ENCODE peak calls at places on chromosomes 2 and 18, in five cellular contexts. O is mucosa of descending colon; G is IMR-90; C is AG08396; D is activated T-cell treated with anti-CD3 and anti-CD28 coated beads, Interleukin-2, amount 50 U/mL, for 72 hours. I is an unnamed sample.

GRCh38 chr2:1078326-1078885 is 127.8 kb downstream of the SNTG2 start:
- DNase-seq in C (no peak), G (no peak), O (no peak), D (no peak), I (no peak)

GRCh38 chr18:49135871-49136270 is 185.1 kb upstream of the SMAD7 start:
- DNase-seq in C (peak; percentile 24), D (no peak), O (no peak), G (peak; percentile 56), I (peak; percentile 3)

GRCh38 chr2:17441055-17441771 is 77.0 kb downstream of the RAD51AP2 start:
- DNase-seq in C (no peak), D (no peak), G (no peak), O (no peak), I (peak; percentile 95)

GRCh38 chr2:71843391-71843850 is 304.2 kb downstream of the CYP26B1 start:
- DNase-seq in C (peak; percentile 69), D (no peak), G (peak; percentile 68), O (no peak), I (peak; percentile 47)

GRCh38 chr2:235048549-235048948 is 96.7 kb downstream of the SH3BP4 start:
- DNase-seq in G (no peak), O (no peak), D (no peak), C (no peak), I (no peak)

GRCh38 chr18:11849845-11850747 is 1.1 kb upstream of the CHMP1B start:
- DNase-seq in G (peak; percentile 96), D (peak; percentile 46), O (peak; percentile 56), C (peak; percentile 80), I (peak; percentile 79)

GRCh38 chr18:76405761-76406356 is 89.2 kb downstream of the ZNF516 start:
- DNase-seq in O (peak; percentile 71), C (peak; percentile 51), G (peak; percentile 30), D (peak; percentile 50), I (no peak)

GRCh38 chr2:109331864-109332848 is 203.2 kb downstream of the SH3RF3 start:
- DNase-seq in O (peak; percentile 60), D (no peak), C (peak; percentile 61), G (peak; percentile 96), I (peak; percentile 57)

GRCh38 chr2:222320441-222321395 is 21.9 kb upstream of the PAX3 start:
- DNase-seq in G (no peak), O (no peak), C (peak; percentile 18), D (no peak), I (no peak)

GRCh38 chr2:62794791-62795190 is 89.3 kb downstream of the EHBP1 start:
- DNase-seq in O (no peak), G (peak; percentile 35), C (no peak), D (no peak), I (peak; percentile 52)

GRCh38 chr2:70990216-70990615 is 4.5 kb downstream of the TEX261 start:
- DNase-seq in C (no peak), D (no peak), O (no peak), G (no peak), I (no peak)

GRCh38 chr2:42098571-42099430 is 51.0 kb downstream of the PKDCC start:
- DNase-seq in O (no peak), G (no peak), D (no peak), C (no peak), I (no peak)

GRCh38 chr2:18077724-18078123 is 199.3 kb downstream of the KCNS3 start:
- DNase-seq in G (peak; percentile 69), C (no peak), O (no peak), D (no peak), I (no peak)

GRCh38 chr2:63842149-63843061 is 709 bp downstream of the UGP2 start:
- DNase-seq in G (peak; percentile 81), C (peak; percentile 47), D (no peak), O (peak; percentile 64), I (peak; percentile 42)

GRCh38 chr2:237091779-237092436 is 6.2 kb downstream of the COPS8 start:
- DNase-seq in D (no peak), C (no peak), G (peak; percentile 69), O (no peak), I (no peak)

GRCh38 chr18:910247-910646 is 5.6 kb downstream of the ADCYAP1 start:
- DNase-seq in O (no peak), C (no peak), D (no peak), G (no peak), I (no peak)

GRCh38 chr2:199484927-199485326 is 27.2 kb upstream of the SATB2 start:
- DNase-seq in G (no peak), O (peak; percentile 64), C (no peak), D (no peak), I (no peak)

GRCh38 chr2:205914736-205915510 is 171.1 kb downstream of the INO80D start:
- DNase-seq in O (peak; percentile 32), G (peak; percentile 5), C (no peak), D (no peak), I (no peak)

GRCh38 chr2:99490088-99491065 is 560 bp upstream of the REV1 start:
- DNase-seq in G (peak; percentile 93), O (peak; percentile 87), C (peak; percentile 98), D (peak; percentile 94), I (peak; percentile 98)

GRCh38 chr2:135212757-135213156 is 160.7 kb downstream of the RAB3GAP1 start:
- DNase-seq in G (peak; percentile 19), D (no peak), O (no peak), C (peak; percentile 9), I (no peak)

GRCh38 chr2:132448331-132448730 is 31.7 kb downstream of the GPR39 start:
- DNase-seq in C (no peak), D (no peak), O (no peak), G (no peak), I (no peak)

GRCh38 chr2:78408795-78409118 is 616.7 kb upstream of the REG3G start:
- DNase-seq in G (no peak), C (no peak), O (no peak), D (no peak), I (no peak)

GRCh38 chr2:48723125-48723524 is 32.4 kb downstream of the LHCGR start:
- DNase-seq in G (peak; percentile 94), C (peak; percentile 58), O (no peak), D (no peak), I (no peak)

GRCh38 chr2:88086401-88086800 is 18.8 kb downstream of the SMYD1 start:
- DNase-seq in O (no peak), D (no peak), G (no peak), C (no peak), I (no peak)

GRCh38 chr2:203743441-203743932 is 37.0 kb downstream of the CD28 start:
- DNase-seq in G (peak; percentile 43), C (peak; percentile 31), O (no peak), D (no peak), I (no peak)

GRCh38 chr2:134261398-134262131 is 7.7 kb downstream of the MGAT5 start:
- DNase-seq in G (no peak), D (no peak), C (peak; percentile 18), O (no peak), I (no peak)

GRCh38 chr2:152678808-152679207 is 38.5 kb downstream of the PRPF40A start:
- DNase-seq in C (no peak), D (no peak), G (no peak), O (no peak), I (no peak)

I was measured in Caki2.